ENCODE peak calls at places on chromosomes 12 and 14, in four cellular contexts. One of them, this sample, is unnamed.

GRCh38 chr14:69901113-69901951 is 22.1 kb downstream of the SMOC1 start:
- DNase-seq in K562: no peak
- DNase-seq in HCT116: no peak
- DNase-seq in HepG2: no peak
- DNase-seq in this sample: no peak

GRCh38 chr14:99207456-99207855 is 64.5 kb downstream of the BCL11B start:
- DNase-seq in HepG2: no peak
- DNase-seq in HCT116: no peak
- DNase-seq in K562: no peak
- DNase-seq in this sample: no peak

GRCh38 chr14:37061697-37062096 is 110.7 kb downstream of the SLC25A21 start:
- DNase-seq in HepG2: no peak
- DNase-seq in HCT116: no peak
- DNase-seq in K562: no peak
- DNase-seq in this sample: no peak

GRCh38 chr14:67168110-67168441 is 21.2 kb upstream of the GARIN2 start:
- DNase-seq in HCT116: no peak
- DNase-seq in K562: no peak
- DNase-seq in HepG2: no peak
- DNase-seq in this sample: no peak

GRCh38 chr12:52243774-52244614 is 11.0 kb downstream of the KRT7 start:
- DNase-seq in K562: no peak
- DNase-seq in HepG2: peak; percentile 13
- DNase-seq in HCT116: no peak
- DNase-seq in this sample: no peak

GRCh38 chr14:96138241-96138640 is 66.4 kb upstream of the BDKRB2 start:
- DNase-seq in HepG2: no peak
- DNase-seq in HCT116: no peak
- DNase-seq in K562: no peak
- DNase-seq in this sample: no peak

GRCh38 chr12:104957388-104958008 is 592 bp downstream of the SLC41A2 start:
- DNase-seq in HepG2: no peak
- DNase-seq in K562: peak; percentile 3
- DNase-seq in HCT116: no peak
- DNase-seq in this sample: no peak

GRCh38 chr12:70955415-70955814 is 34.9 kb upstream of the PTPRR start:
- DNase-seq in HepG2: no peak
- DNase-seq in HCT116: no peak
- DNase-seq in K562: no peak
- DNase-seq in this sample: no peak

GRCh38 chr14:61608245-61609142 is 86.8 kb upstream of the HIF1A start:
- DNase-seq in HCT116: no peak
- DNase-seq in HepG2: peak; percentile 71
- DNase-seq in K562: no peak
- DNase-seq in this sample: no peak

GRCh38 chr14:81473456-81474155 is 60.0 kb downstream of the SEL1L start:
- DNase-seq in HepG2: no peak
- DNase-seq in K562: no peak
- DNase-seq in HCT116: no peak
- DNase-seq in this sample: no peak

GRCh38 chr14:40374221-40374620 is 942.0 kb upstream of the FBXO33 start:
- DNase-seq in HCT116: no peak
- DNase-seq in K562: no peak
- DNase-seq in HepG2: no peak
- DNase-seq in this sample: no peak

GRCh38 chr14:89139404-89140247 is 277.4 kb downstream of the FOXN3 start:
- DNase-seq in HCT116: no peak
- DNase-seq in K562: no peak
- DNase-seq in HepG2: peak; percentile 77
- DNase-seq in this sample: peak; percentile 28

GRCh38 chr12:75951399-75952228 is 80.0 kb downstream of the PHLDA1 start:
- DNase-seq in HepG2: no peak
- DNase-seq in HCT116: no peak
- DNase-seq in K562: no peak
- DNase-seq in this sample: no peak

GRCh38 chr12:106774808-106775524 is 484 bp downstream of the RIC8B start:
- DNase-seq in HepG2: no peak
- DNase-seq in HCT116: no peak
- DNase-seq in K562: no peak
- DNase-seq in this sample: no peak

GRCh38 chr14:33569844-33570716 is 380.8 kb downstream of the EGLN3 start:
- DNase-seq in HepG2: no peak
- DNase-seq in HCT116: no peak
- DNase-seq in K562: no peak
- DNase-seq in this sample: no peak

GRCh38 chr12:130981947-130982346 is 28.2 kb downstream of the ADGRD1 start:
- DNase-seq in HCT116: no peak
- DNase-seq in HepG2: no peak
- DNase-seq in K562: no peak
- DNase-seq in this sample: no peak

GRCh38 chr12:50017047-50017446 is 8.2 kb downstream of the RACGAP1 start:
- DNase-seq in HCT116: no peak
- DNase-seq in K562: no peak
- DNase-seq in HepG2: no peak
- DNase-seq in this sample: no peak

GRCh38 chr12:47082963-47083621 is 3.3 kb upstream of the AMIGO2 start:
- DNase-seq in HCT116: no peak
- DNase-seq in K562: peak; percentile 48
- DNase-seq in HepG2: no peak
- DNase-seq in this sample: no peak

GRCh38 chr12:115398311-115398781 is 714.4 kb upstream of the TBX3 start:
- DNase-seq in HCT116: no peak
- DNase-seq in HepG2: peak; percentile 92
- DNase-seq in K562: no peak
- DNase-seq in this sample: no peak

GRCh38 chr12:42221722-42222121 is 16.3 kb downstream of the YAF2 start:
- DNase-seq in HCT116: no peak
- DNase-seq in K562: no peak
- DNase-seq in HepG2: no peak
- DNase-seq in this sample: no peak

GRCh38 chr12:49296034-49296835 is 1.3 kb downstream of the PRPH start:
- DNase-seq in HepG2: peak; percentile 27
- DNase-seq in HCT116: no peak
- DNase-seq in K562: peak; percentile 79
- DNase-seq in this sample: peak; percentile 84

GRCh38 chr12:29782285-29782820 is 1.4 kb downstream of the TMTC1 start:
- DNase-seq in K562: no peak
- DNase-seq in HCT116: no peak
- DNase-seq in HepG2: no peak
- DNase-seq in this sample: no peak

GRCh38 chr14:52610187-52610586 is 57.6 kb downstream of the GPR137C start:
- DNase-seq in HepG2: no peak
- DNase-seq in K562: no peak
- DNase-seq in HCT116: no peak
- DNase-seq in this sample: no peak

GRCh38 chr14:52607061-52607460 is 54.4 kb downstream of the GPR137C start:
- DNase-seq in HepG2: no peak
- DNase-seq in HCT116: no peak
- DNase-seq in K562: no peak
- DNase-seq in this sample: no peak

DNA sequence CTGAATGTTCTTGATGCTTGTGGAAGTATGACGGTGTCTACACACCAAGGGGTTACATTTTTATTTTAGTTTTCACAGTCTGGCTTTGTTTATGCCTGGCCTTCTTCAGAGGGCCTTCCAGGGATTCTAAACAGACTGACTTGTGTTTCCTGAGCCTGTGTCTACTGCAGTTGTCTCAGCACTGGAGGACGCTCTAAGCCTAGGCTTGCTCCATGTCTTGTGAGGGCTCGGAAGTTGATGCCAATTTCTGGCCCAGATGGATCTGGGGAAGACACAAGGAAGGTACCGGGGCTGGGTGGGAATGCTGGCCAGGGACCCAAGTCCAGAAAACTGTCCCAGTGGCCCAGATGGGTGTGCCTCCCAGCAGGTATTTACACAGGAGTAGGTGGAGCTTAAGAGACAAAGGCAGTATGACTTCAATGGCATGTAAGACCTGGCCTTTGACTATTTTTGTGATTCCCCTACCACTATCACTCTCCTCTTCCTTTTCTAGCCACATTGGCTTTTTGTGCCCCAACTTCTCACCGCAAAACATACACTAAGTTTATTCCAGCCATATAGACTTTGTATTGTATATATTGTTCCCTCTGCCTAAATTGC is 56.9 kb downstream of the GPR137C start:
- DNase-seq in K562: peak; percentile 16
- DNase-seq in HCT116: no peak
- DNase-seq in HepG2: peak; percentile 7
- DNase-seq in this sample: peak; percentile 17
- TF ChIP-seq ATF3 in K562: no peak
- TF ChIP-seq ATF3 in HCT116: no peak
- TF ChIP-seq ATF3 in HepG2: no peak
- TF ChIP-seq ATF3 in this sample: no peak

DNA sequence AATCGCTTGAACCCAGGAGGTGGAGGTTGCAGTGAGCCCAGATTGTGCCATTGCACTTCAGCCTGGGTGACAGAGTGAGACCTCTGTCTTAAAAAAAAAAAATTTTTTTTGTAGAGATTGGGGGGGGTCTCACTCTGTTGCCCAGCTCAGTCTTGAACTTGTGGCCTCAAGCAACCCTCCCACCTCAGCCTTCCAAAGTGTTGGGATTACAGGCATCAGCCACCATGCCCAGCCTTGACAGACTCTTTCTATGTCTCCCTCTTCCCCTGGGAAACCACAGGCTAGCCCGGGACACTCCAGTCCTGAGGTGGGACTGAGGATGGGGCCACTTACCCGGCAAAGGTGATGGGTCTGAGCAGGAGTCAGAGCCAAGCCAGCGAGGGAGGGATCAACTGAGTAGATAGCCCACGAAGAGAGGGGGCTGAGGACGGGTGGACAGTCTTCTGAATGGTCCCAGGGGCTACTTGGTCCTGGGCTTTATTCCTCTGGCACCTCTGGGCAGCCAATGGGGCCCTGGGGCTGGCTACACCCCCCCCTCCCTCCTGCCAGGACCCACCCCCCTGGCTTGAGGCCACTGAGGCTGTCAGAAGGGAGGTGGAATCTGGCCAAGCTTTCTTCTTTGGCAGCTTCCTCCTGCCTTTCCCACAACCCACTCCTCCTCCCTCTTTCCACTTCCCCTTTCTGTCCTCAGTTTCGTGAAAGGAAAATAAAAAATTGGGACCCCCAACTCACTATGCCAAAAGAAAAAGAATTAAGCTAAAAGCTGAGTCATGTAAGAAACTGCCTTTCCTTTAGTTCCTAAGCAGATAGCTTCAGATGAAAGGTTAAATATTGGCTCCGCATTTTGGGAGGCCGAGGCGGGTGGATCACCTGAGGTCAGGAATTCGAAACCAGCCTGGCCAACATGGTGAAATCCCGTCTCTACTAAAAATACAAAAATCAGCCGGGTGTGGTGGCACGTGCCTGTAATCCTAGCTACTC is at the start of gene SDS:
- DNase-seq in HCT116: no peak
- DNase-seq in K562: peak; percentile 42
- DNase-seq in HepG2: no peak
- DNase-seq in this sample: no peak
- TF ChIP-seq ATF3 in HCT116: no peak
- TF ChIP-seq ATF3 in K562: no peak
- TF ChIP-seq ATF3 in HepG2: no peak
- TF ChIP-seq ATF3 in this sample: no peak

GRCh38 chr12:68803948-68804653 is 3.9 kb upstream of the MDM2 start:
- DNase-seq in HepG2: peak; percentile 48
- DNase-seq in HCT116: no peak
- DNase-seq in K562: no peak
- DNase-seq in this sample: no peak
- TF ChIP-seq ATF3 in HepG2: no peak
- TF ChIP-seq ATF3 in HCT116: no peak
- TF ChIP-seq ATF3 in K562: no peak
- TF ChIP-seq ATF3 in this sample: no peak

GRCh38 chr12:11861155-11861863 is 209.4 kb upstream of the BCL2L14 start:
- DNase-seq in K562: no peak
- DNase-seq in HepG2: no peak
- DNase-seq in HCT116: no peak
- DNase-seq in this sample: no peak

GRCh38 chr12:11861864-11862600 is 208.7 kb upstream of the BCL2L14 start:
- DNase-seq in HCT116: no peak
- DNase-seq in HepG2: no peak
- DNase-seq in K562: no peak
- DNase-seq in this sample: no peak

GRCh38 chr12:11862794-11863193 is 207.9 kb upstream of the BCL2L14 start:
- DNase-seq in K562: no peak
- DNase-seq in HepG2: no peak
- DNase-seq in HCT116: no peak
- DNase-seq in this sample: no peak

GRCh38 chr12:11863988-11864387 is 206.8 kb upstream of the BCL2L14 start:
- DNase-seq in K562: no peak
- DNase-seq in HepG2: no peak
- DNase-seq in HCT116: no peak
- DNase-seq in this sample: no peak

GRCh38 chr12:11863478-11863906 is 207.2 kb upstream of the BCL2L14 start:
- DNase-seq in HCT116: no peak
- DNase-seq in K562: no peak
- DNase-seq in HepG2: no peak
- DNase-seq in this sample: no peak
- TF ChIP-seq ATF3 in HCT116: no peak
- TF ChIP-seq ATF3 in K562: no peak
- TF ChIP-seq ATF3 in HepG2: no peak
- TF ChIP-seq ATF3 in this sample: no peak

GRCh38 chr12:126481688-126482087 is 1416.5 kb downstream of the AACS start:
- DNase-seq in HCT116: no peak
- DNase-seq in HepG2: no peak
- DNase-seq in K562: no peak
- DNase-seq in this sample: no peak
- TF ChIP-seq ATF3 in HCT116: no peak
- TF ChIP-seq ATF3 in HepG2: no peak
- TF ChIP-seq ATF3 in K562: no peak
- TF ChIP-seq ATF3 in this sample: no peak

GRCh38 chr14:64841772-64842490 is 37.8 kb downstream of the SPTB start:
- DNase-seq in HepG2: no peak
- DNase-seq in HCT116: no peak
- DNase-seq in K562: peak; percentile 90
- DNase-seq in this sample: no peak
- TF ChIP-seq ATF3 in HepG2: no peak
- TF ChIP-seq ATF3 in HCT116: no peak
- TF ChIP-seq ATF3 in K562: no peak
- TF ChIP-seq ATF3 in this sample: no peak

GRCh38 chr14:92783813-92784431 is 10.2 kb upstream of the GOLGA5 start:
- DNase-seq in HepG2: peak; percentile 56
- DNase-seq in HCT116: peak; percentile 62
- DNase-seq in K562: peak; percentile 40
- DNase-seq in this sample: no peak

GRCh38 chr14:92787554-92787953 is 6.6 kb upstream of the GOLGA5 start:
- DNase-seq in HCT116: no peak
- DNase-seq in HepG2: no peak
- DNase-seq in K562: no peak
- DNase-seq in this sample: no peak

GRCh38 chr14:92786427-92786756 is 7.7 kb upstream of the GOLGA5 start:
- DNase-seq in HepG2: no peak
- DNase-seq in HCT116: no peak
- DNase-seq in K562: no peak
- DNase-seq in this sample: no peak

GRCh38 chr14:92789457-92790089 is 4.5 kb upstream of the GOLGA5 start:
- DNase-seq in HepG2: no peak
- DNase-seq in K562: no peak
- DNase-seq in HCT116: no peak
- DNase-seq in this sample: no peak

GRCh38 chr14:92785601-92786426 is 8.3 kb upstream of the GOLGA5 start:
- DNase-seq in K562: peak; percentile 62
- DNase-seq in HCT116: no peak
- DNase-seq in HepG2: no peak
- DNase-seq in this sample: no peak
- TF ChIP-seq ATF3 in K562: peak; percentile 76
- TF ChIP-seq ATF3 in HCT116: no peak
- TF ChIP-seq ATF3 in HepG2: no peak
- TF ChIP-seq ATF3 in this sample: no peak

This sample was measured in WTC11.